ENCODE peak calls at places on chromosome 13, in four cellular contexts. One of them, this sample, is unnamed. For H3K4me1, the result is how much of the 10 kb centered on the place peaks cover.

GRCh38 chr13:75836441-75836840 is 200.3 kb downstream of the LMO7 start:
- DNase-seq in A549: no peak
- DNase-seq in PC-3: peak
- DNase-seq in heart right ventricle: no peak
- DNase-seq in this sample: peak

GRCh38 chr13:44271915-44272341 is 101.7 kb upstream of the SERP2 start:
- DNase-seq in A549: no peak
- DNase-seq in PC-3: no peak
- DNase-seq in heart right ventricle: peak
- DNase-seq in this sample: peak

GRCh38 chr13:20127563-20128458 is 33.0 kb downstream of the GJA3 start:
- DNase-seq in PC-3: peak
- DNase-seq in heart right ventricle: peak
- DNase-seq in A549: peak
- DNase-seq in this sample: peak

GRCh38 chr13:22111152-22111783 is 440.4 kb downstream of the FGF9 start:
- DNase-seq in PC-3: no peak
- DNase-seq in heart right ventricle: no peak
- DNase-seq in A549: no peak
- DNase-seq in this sample: no peak

GRCh38 chr13:110690516-110690915 is 15.4 kb downstream of the CARS2 start:
- DNase-seq in A549: no peak
- DNase-seq in PC-3: no peak
- DNase-seq in heart right ventricle: no peak
- DNase-seq in this sample: peak

GRCh38 chr13:27252467-27252866 is 1.1 kb downstream of the RPL21 start:
- DNase-seq in PC-3: no peak
- DNase-seq in heart right ventricle: no peak
- DNase-seq in A549: no peak
- DNase-seq in this sample: no peak

GRCh38 chr13:42816538-42816937 is 35.2 kb downstream of the FAM216B start:
- DNase-seq in heart right ventricle: no peak
- DNase-seq in A549: no peak
- DNase-seq in PC-3: no peak
- DNase-seq in this sample: no peak

GRCh38 chr13:101570410-101570809 is 117.9 kb downstream of the ITGBL1 start:
- DNase-seq in PC-3: peak
- DNase-seq in A549: no peak
- DNase-seq in heart right ventricle: no peak
- DNase-seq in this sample: no peak

GRCh38 chr13:102726430-102726829 is 31.6 kb upstream of the METTL21C start:
- DNase-seq in A549: no peak
- DNase-seq in heart right ventricle: no peak
- DNase-seq in PC-3: peak
- DNase-seq in this sample: no peak

GRCh38 chr13:99690426-99691189 is 189.3 kb downstream of the TM9SF2 start:
- DNase-seq in heart right ventricle: no peak
- DNase-seq in A549: no peak
- DNase-seq in PC-3: no peak
- DNase-seq in this sample: no peak
- H3K4me3 ChIP-seq in heart right ventricle: no peak
- H3K4me3 ChIP-seq in A549: no peak
- H3K4me3 ChIP-seq in PC-3: no peak
- H3K4me3 ChIP-seq in this sample: no peak

GRCh38 chr13:33259296-33259695 is 26.3 kb downstream of the STARD13 start:
- DNase-seq in A549: no peak
- DNase-seq in PC-3: no peak
- DNase-seq in heart right ventricle: no peak
- DNase-seq in this sample: no peak
- H3K4me1 ChIP-seq in A549: under half
- H3K4me1 ChIP-seq in PC-3: under half
- H3K4me1 ChIP-seq in heart right ventricle: half or more
- H3K4me1 ChIP-seq in this sample: half or more

GRCh38 chr13:33087790-33088189 is 71.6 kb downstream of the KL start:
- DNase-seq in PC-3: peak
- DNase-seq in heart right ventricle: no peak
- DNase-seq in A549: no peak
- DNase-seq in this sample: no peak
- H3K27ac ChIP-seq in PC-3: peak
- H3K27ac ChIP-seq in heart right ventricle: no peak
- H3K27ac ChIP-seq in A549: no peak
- H3K27ac ChIP-seq in this sample: no peak

DNA sequence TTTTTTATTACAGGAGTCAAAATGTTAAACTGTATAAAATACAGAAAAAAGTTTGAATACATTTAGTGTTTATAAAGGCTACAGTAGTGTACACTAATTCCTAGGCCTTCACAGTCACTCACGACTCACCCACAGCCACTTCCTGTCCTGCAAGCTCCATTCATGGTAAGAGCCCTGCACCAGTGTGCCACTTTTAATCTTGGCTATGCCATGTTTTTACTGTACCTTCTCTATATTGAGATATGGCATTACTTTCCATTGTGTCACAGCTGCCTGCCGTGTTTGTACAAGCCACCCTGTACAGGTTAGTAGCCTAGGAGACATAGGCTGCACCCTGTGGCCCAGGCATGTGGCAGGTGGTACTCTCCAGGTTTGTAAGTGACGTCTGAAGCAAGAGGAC is 32.1 kb downstream of the C1QTNF9 start:
- DNase-seq in heart right ventricle: no peak
- DNase-seq in A549: no peak
- DNase-seq in PC-3: peak
- DNase-seq in this sample: no peak
- H3K4me3 ChIP-seq in heart right ventricle: no peak
- H3K4me3 ChIP-seq in A549: no peak
- H3K4me3 ChIP-seq in PC-3: no peak
- H3K4me3 ChIP-seq in this sample: no peak

GRCh38 chr13:109481046-109481445 is 305.3 kb downstream of the IRS2 start:
- DNase-seq in A549: no peak
- DNase-seq in PC-3: no peak
- DNase-seq in heart right ventricle: no peak
- DNase-seq in this sample: no peak
- H3K4me1 ChIP-seq in A549: under half
- H3K4me1 ChIP-seq in PC-3: under half
- H3K4me1 ChIP-seq in heart right ventricle: under half
- H3K4me1 ChIP-seq in this sample: under half